ENCODE peak calls at places on chromosome 1, in four cellular contexts. B is fibroblast of lung, Y is neural progenitor cell, Q is mammary epithelial cell. H is an unnamed sample.

GRCh38 chr1:168687796-168688195 is 41.2 kb downstream of the DPT start:
- DNase-seq in B (no peak), Y (peak; percentile 54), Q (no peak), H (no peak)

GRCh38 chr1:109500886-109501285 is 7.0 kb downstream of the CYB561D1 start:
- DNase-seq in B (peak; percentile 42), Y (no peak), Q (no peak), H (no peak)

GRCh38 chr1:243731301-243731891 is 118.6 kb downstream of the AKT3 start:
- DNase-seq in B (peak; percentile 78), Y (no peak), Q (no peak), H (no peak)

GRCh38 chr1:28341591-28341990 is 12.8 kb downstream of the MED18 start:
- DNase-seq in B (no peak), Y (no peak), Q (peak; percentile 74), H (no peak)

GRCh38 chr1:239711768-239712167 is 325.4 kb downstream of the CHRM3 start:
- DNase-seq in B (no peak), Y (peak; percentile 27), Q (no peak), H (no peak)

GRCh38 chr1:194069168-194069830 is 882.9 kb upstream of the B3GALT2 start:
- DNase-seq in B (peak; percentile 17), Y (no peak), Q (peak; percentile 0), H (no peak)

GRCh38 chr1:43653339-43653738 is 3.4 kb downstream of the KDM4A start:
- DNase-seq in B (peak; percentile 23), Y (peak; percentile 63), Q (peak; percentile 60), H (peak; percentile 44)

GRCh38 chr1:101394041-101394440 is 157.2 kb downstream of the S1PR1 start:
- DNase-seq in B (peak; percentile 12), Y (no peak), Q (no peak), H (no peak)

GRCh38 chr1:84691139-84691783 is 1.0 kb upstream of the SSX2IP start:
- DNase-seq in B (no peak), Y (peak; percentile 13), Q (no peak), H (peak; percentile 31)

GRCh38 chr1:66737836-66738235 is 14.4 kb upstream of the DYNLT5 start:
- DNase-seq in B (no peak), Y (no peak), Q (no peak), H (no peak)

GRCh38 chr1:29478046-29478791 is 241.9 kb downstream of the PTPRU start:
- DNase-seq in B (no peak), Y (peak; percentile 76), Q (no peak), H (no peak)

GRCh38 chr1:227900571-227901051 is 47.1 kb downstream of the WNT9A start:
- DNase-seq in B (no peak), Y (no peak), Q (no peak), H (no peak)

GRCh38 chr1:14739433-14739832 is 140.9 kb downstream of the KAZN start:
- DNase-seq in B (no peak), Y (no peak), Q (no peak), H (peak; percentile 87)

GRCh38 chr1:206690516-206690915 is 5.8 kb downstream of the MAPKAPK2 start:
- DNase-seq in B (no peak), Y (no peak), Q (no peak), H (no peak)

GRCh38 chr1:1753607-1754005 is 24.7 kb downstream of the NADK start:
- DNase-seq in B (no peak), Y (no peak), Q (no peak), H (no peak)

GRCh38 chr1:10693152-10693496 is 103.3 kb downstream of the CASZ1 start:
- DNase-seq in B (no peak), Y (no peak), Q (peak; percentile 46), H (no peak)

GRCh38 chr1:10692401-10693021 is 103.9 kb downstream of the CASZ1 start:
- DNase-seq in B (no peak), Y (peak; percentile 57), Q (no peak), H (peak; percentile 82)

GRCh38 chr1:10694633-10695627 is 101.5 kb downstream of the CASZ1 start:
- DNase-seq in B (peak; percentile 69), Y (peak; percentile 98), Q (peak; percentile 78), H (peak; percentile 77)

GRCh38 chr1:10694274-10694632 is 102.2 kb downstream of the CASZ1 start:
- DNase-seq in B (no peak), Y (no peak), Q (peak; percentile 47), H (peak; percentile 69)

GRCh38 chr1:10693497-10694273 is 102.8 kb downstream of the CASZ1 start:
- DNase-seq in B (no peak), Y (peak; percentile 77), Q (no peak), H (peak; percentile 61)
- H3K27ac ChIP-seq in B (no peak overlapping the region), Y (no peak overlapping the region), Q (peak overlapping the region; percentile 42), H (no peak overlapping the region)

GRCh38 chr1:98205291-98206017 is 284.6 kb upstream of the DPYD start:
- DNase-seq in B (no peak), Y (no peak), Q (peak; percentile 22), H (no peak)

GRCh38 chr1:98211271-98211840 is 290.5 kb upstream of the DPYD start:
- DNase-seq in B (no peak), Y (no peak), Q (no peak), H (no peak)

GRCh38 chr1:98210563-98210962 is 289.7 kb upstream of the DPYD start:
- DNase-seq in B (no peak), Y (no peak), Q (no peak), H (no peak)

GRCh38 chr1:98210064-98210463 is 289.2 kb upstream of the DPYD start:
- DNase-seq in B (peak; percentile 60), Y (peak; percentile 44), Q (no peak), H (no peak)
- H2AFZ ChIP-seq in B (peak overlapping the region; percentile 3), Y (peak overlapping the region; percentile 19), Q (no peak overlapping the region), H (no peak overlapping the region)

GRCh38 chr1:160377585-160378206 is 10.8 kb downstream of the NHLH1 start:
- DNase-seq in B (no peak), Y (no peak), Q (peak; percentile 68), H (no peak)

GRCh38 chr1:160374291-160374690 is 7.4 kb downstream of the NHLH1 start:
- DNase-seq in B (no peak), Y (no peak), Q (no peak), H (no peak)

GRCh38 chr1:160374701-160375443 is 8.0 kb downstream of the NHLH1 start:
- DNase-seq in B (no peak), Y (peak; percentile 81), Q (no peak), H (peak; percentile 16)

GRCh38 chr1:160376525-160377131 is 9.8 kb downstream of the NHLH1 start:
- DNase-seq in B (peak; percentile 81), Y (peak; percentile 85), Q (peak; percentile 46), H (peak; percentile 81)

DNA sequence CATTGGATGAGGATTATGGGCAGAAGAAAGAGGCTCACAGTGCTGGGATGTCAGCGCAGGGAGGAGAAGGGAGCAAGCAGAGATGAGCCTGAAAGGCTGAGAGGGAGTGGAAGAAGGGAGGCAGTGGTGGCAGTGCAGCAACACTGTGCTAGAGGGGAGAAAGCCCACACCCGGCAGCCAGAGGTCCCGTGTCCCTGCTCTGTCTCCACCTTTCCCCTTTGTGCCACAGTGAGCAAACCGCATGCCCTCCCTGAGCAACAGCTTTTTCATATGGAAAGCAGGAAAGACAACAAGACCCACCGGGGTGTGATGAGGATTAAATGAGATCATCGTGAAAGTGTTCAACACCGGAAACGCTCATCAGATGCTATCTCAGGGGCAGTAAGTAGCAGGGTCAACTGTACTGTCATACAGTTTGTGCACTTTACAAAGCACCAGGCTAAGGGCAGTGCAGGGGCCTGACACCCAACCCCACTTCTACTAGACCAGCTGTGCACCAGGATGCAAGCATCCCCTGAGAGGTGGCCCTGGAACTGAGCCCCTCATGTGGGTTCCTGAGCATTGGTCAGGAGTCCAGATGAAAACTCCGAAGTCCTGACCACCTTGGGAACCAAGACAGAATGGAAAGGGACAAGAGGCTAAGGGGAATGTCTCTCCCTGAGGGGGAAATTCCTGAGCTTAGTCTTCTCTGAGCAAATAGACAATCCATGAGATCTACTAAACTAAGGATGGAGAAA is 9.1 kb downstream of the NHLH1 start:
- DNase-seq in B (no peak), Y (peak; percentile 78), Q (no peak), H (peak; percentile 62)
- H3K4me2 ChIP-seq in B (no peak overlapping the region), Y (peak overlapping the region; percentile 74), Q (no peak overlapping the region), H (peak overlapping the region; percentile 55)

DNA sequence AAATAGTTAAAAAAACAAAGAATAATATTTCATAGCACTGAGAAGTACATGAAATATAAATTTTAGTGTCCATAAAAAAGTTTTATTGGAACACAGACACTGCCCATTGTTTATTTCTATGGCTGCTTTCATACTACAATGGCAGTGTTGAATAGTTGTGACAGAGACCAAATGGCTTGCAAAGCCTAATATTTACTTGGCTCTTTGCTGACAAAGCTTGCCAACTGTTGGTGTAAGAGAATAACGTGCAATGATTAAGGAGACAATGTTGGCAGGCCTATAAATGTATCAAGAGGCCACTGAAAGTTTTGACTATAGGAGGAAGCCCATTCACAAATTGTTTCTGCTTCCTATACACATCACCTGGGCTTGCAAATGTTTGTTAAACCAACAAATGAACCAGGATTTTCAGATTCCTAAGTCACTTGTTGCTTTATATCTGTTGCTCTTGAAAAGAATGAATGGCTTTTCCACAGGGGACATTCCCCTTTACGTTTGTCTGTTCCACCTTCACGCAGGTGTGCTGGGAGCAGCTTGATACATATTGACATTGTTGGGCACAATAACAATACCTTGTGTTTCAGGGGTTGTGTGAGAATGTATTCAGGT is 5.5 kb upstream of the ST6GALNAC3 start:
- DNase-seq in B (peak; percentile 50), Y (no peak), Q (no peak), H (no peak)
- H3K27ac ChIP-seq in B (no peak overlapping the region), Y (no peak overlapping the region), Q (no peak overlapping the region), H (no peak overlapping the region)

GRCh38 chr1:59272507-59272906 is 24.4 kb upstream of the FGGY start:
- DNase-seq in B (peak; percentile 69), Y (no peak), Q (peak; percentile 80), H (no peak)
- H2AFZ ChIP-seq in B (peak overlapping the region; percentile 41), Y (no peak overlapping the region), Q (peak overlapping the region; percentile 52), H (no peak overlapping the region)

DNA sequence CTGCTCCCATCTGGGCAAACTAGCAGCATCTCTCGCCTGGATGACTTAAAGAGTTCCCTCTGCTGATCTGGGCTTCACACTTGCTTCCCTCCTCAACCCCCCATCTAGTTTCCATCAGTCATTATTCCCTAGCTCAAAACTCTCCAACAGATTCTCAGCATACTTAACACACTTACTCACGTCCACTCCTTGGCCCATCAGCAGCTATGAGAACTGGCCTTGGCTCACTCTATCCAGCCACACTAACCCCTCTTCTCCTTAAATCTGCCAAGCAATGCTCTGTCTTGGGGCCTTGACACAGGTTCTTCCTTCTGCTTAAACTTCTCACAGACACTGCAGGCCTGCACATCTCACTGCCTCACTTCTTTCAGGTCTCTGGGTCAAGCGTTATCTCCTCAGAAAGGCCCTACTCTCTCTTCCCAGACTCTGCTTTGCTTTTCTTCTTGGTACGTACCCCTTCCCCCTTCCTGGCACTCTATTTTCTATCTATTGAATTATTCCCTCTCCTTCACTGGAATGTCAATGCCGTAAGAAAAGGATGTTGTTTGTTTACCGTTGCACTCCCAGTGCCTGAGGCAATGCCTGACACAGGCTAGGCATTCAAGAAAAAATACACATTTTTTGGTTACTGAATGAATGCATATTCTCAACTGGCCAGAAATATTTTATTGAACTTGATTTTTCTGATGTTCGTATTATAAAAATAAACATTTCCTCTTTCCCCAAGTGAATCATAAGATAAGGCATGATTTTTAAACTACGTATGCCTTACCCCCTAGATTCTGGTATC is 41.4 kb downstream of the GNG12 start:
- DNase-seq in B (peak; percentile 84), Y (no peak), Q (peak; percentile 29), H (no peak)
- H3K4me2 ChIP-seq in B (peak overlapping the region; percentile 70), Y (no peak overlapping the region), Q (peak overlapping the region; percentile 31), H (no peak overlapping the region)

H was measured in OCI-LY7.